ENCODE peak calls at places on chromosomes 12 and 14, in five cellular contexts. L is NCI-H748 treated with DMSO at 0.1 percent for 48 hours, E is amygdala, Q is aorta, A is A172. B is an unnamed sample.

GRCh38 chr14:98593361-98593761 is 678.6 kb downstream of the BCL11B start:
- DNase-seq in L (no peak), E (peak; percentile 84), Q (no peak), A (no peak), B (no peak)

GRCh38 chr12:14473707-14474287 is 93.9 kb downstream of the PLBD1 start:
- DNase-seq in L (no peak), E (no peak), Q (no peak), A (peak; percentile 1), B (no peak)

GRCh38 chr12:109879332-109880048 is 851 bp downstream of the GLTP start:
- DNase-seq in L (no peak), E (peak; percentile 22), Q (no peak), A (no peak), B (no peak)

GRCh38 chr12:646303-647038 is 16.8 kb downstream of the NINJ2 start:
- DNase-seq in L (no peak), E (no peak), Q (peak; percentile 87), A (no peak), B (no peak)

GRCh38 chr14:80679273-80679672 is 262.3 kb downstream of the CEP128 start:
- DNase-seq in L (no peak), E (no peak), Q (no peak), A (no peak), B (no peak)

GRCh38 chr14:105884808-105885281 is 358.5 kb downstream of the TMEM121 start:
- DNase-seq in L (no peak), E (no peak), Q (peak; percentile 45), A (no peak), B (no peak)

GRCh38 chr14:63443361-63443760 is 99.8 kb downstream of the PPP2R5E start:
- DNase-seq in L (no peak), E (no peak), Q (no peak), A (no peak), B (no peak)

GRCh38 chr14:23076785-23077408 is 18.0 kb downstream of the ACIN1 start:
- DNase-seq in L (no peak), E (no peak), Q (no peak), A (no peak), B (no peak)

GRCh38 chr14:90116444-90116843 is 54.6 kb downstream of the KCNK13 start:
- DNase-seq in L (no peak), E (no peak), Q (no peak), A (no peak), B (no peak)

GRCh38 chr12:104420868-104421267 is 35.9 kb upstream of the CHST11 start:
- DNase-seq in L (no peak), E (no peak), Q (no peak), A (no peak), B (no peak)

GRCh38 chr14:21915814-21916213 is 242.2 kb upstream of the OR4E1 start:
- DNase-seq in L (no peak), E (no peak), Q (no peak), A (no peak), B (no peak)

GRCh38 chr14:69041783-69042182 is 62.7 kb upstream of the ACTN1 start:
- DNase-seq in L (no peak), E (no peak), Q (no peak), A (no peak), B (no peak)

GRCh38 chr12:89469361-89469760 is 55.2 kb downstream of the GALNT4 start:
- DNase-seq in L (no peak), E (no peak), Q (no peak), A (peak; percentile 40), B (no peak)

GRCh38 chr12:49389092-49389703 is 21.9 kb downstream of the SPATS2 start:
- DNase-seq in L (no peak), E (peak; percentile 12), Q (no peak), A (no peak), B (no peak)